ENCODE peak calls at places on chromosomes 12 and 14, in eight cellular contexts. C is stimulated activated CD8-positive, alpha-beta memory T cell treated with anti-CD3 and anti-CD28 coated beads, Interleukin-4, amount 100 ng/mL, for 24 hours; L is stimulated activated CD4-positive, alpha-beta T cell treated with anti-CD3 and anti-CD28 coated beads, Interleukin-2, amount 100 ng/mL, for 24 hours; P is RCC 7860; Q is HFFc6; Y is effector memory CD8-positive, alpha-beta T cell; E is effector memory CD4-positive, alpha-beta T cell; Z is Panc1. D is an unnamed sample.

GRCh38 chr14:59362533-59362932 is 102.6 kb downstream of the GPR135 start:
- DNase-seq in C (no peak), L (no peak), P (no peak), Z (no peak), Y (no peak), E (no peak), Q (no peak), D (no peak)

GRCh38 chr14:93003945-93004698 is 81.2 kb downstream of the CHGA start:
- DNase-seq in L (no peak), E (no peak), Y (no peak), P (no peak), Z (no peak), C (no peak), Q (no peak), D (no peak)

GRCh38 chr12:132353811-132354210 is 24.4 kb upstream of the GALNT9 start:
- DNase-seq in Z (no peak), Y (no peak), P (no peak), C (no peak), L (no peak), Q (no peak), E (no peak), D (no peak)

GRCh38 chr14:22487401-22487800 is 101.6 kb downstream of the DAD1 start:
- DNase-seq in Z (no peak), C (no peak), Y (no peak), L (no peak), P (no peak), E (no peak), Q (no peak), D (no peak)

GRCh38 chr12:80721326-80721725 is 4.6 kb downstream of the MYF5 start:
- DNase-seq in Y (no peak), Q (no peak), E (no peak), L (no peak), Z (no peak), P (no peak), C (no peak), D (no peak)

GRCh38 chr14:103019827-103020226 is 37.5 kb downstream of the CDC42BPB start:
- DNase-seq in Z (no peak), C (no peak), Q (no peak), L (no peak), Y (no peak), E (no peak), P (no peak), D (no peak)

GRCh38 chr14:103710771-103711392 is 4.4 kb downstream of the XRCC3 start:
- DNase-seq in E (no peak), C (no peak), Z (no peak), L (no peak), Y (no peak), Q (no peak), P (no peak), D (no peak)

GRCh38 chr14:31566456-31566855 is 5.3 kb downstream of the NUBPL start:
- DNase-seq in Y (no peak), C (no peak), L (no peak), Z (no peak), Q (no peak), P (no peak), E (no peak), D (peak)

GRCh38 chr14:104091061-104091926 is 5.8 kb downstream of the ASPG start:
- DNase-seq in Z (no peak), P (no peak), Y (no peak), C (no peak), L (no peak), Q (no peak), E (no peak), D (no peak)

GRCh38 chr12:48187916-48188695 is 4.7 kb downstream of the CCDC184 start:
- DNase-seq in Q (no peak), L (no peak), Z (no peak), E (no peak), C (no peak), Y (no peak), P (no peak), D (no peak)

GRCh38 chr12:12333980-12334709 is 15.9 kb downstream of the MANSC1 start:
- DNase-seq in L (peak), Q (peak), C (peak), Y (peak), E (peak), Z (no peak), P (peak), D (peak)

GRCh38 chr14:56933446-56933845 is 123.2 kb upstream of the OTX2 start:
- DNase-seq in Z (no peak), L (no peak), E (no peak), Q (no peak), Y (no peak), P (no peak), C (no peak), D (no peak)

GRCh38 chr12:88509347-88509746 is 70.9 kb downstream of the KITLG start:
- DNase-seq in P (no peak), C (no peak), L (no peak), E (no peak), Z (no peak), Y (no peak), Q (peak), D (no peak)

GRCh38 chr14:32226051-32226450 is 23.0 kb upstream of the RNU6-8 start:
- DNase-seq in Q (no peak), Y (no peak), L (no peak), Z (no peak), E (no peak), C (no peak), P (no peak), D (peak)

GRCh38 chr14:20489093-20489994 is 16.0 kb upstream of the RNASE10 start:
- DNase-seq in Y (no peak), L (no peak), C (no peak), Z (no peak), P (no peak), E (no peak), Q (no peak), D (peak)

GRCh38 chr14:30669594-30669993 is 47.5 kb downstream of the SCFD1 start:
- DNase-seq in E (no peak), C (no peak), P (no peak), Q (no peak), Y (no peak), Z (no peak), L (no peak), D (no peak)

GRCh38 chr14:23248601-23249000 is 10.9 kb downstream of the RNF212B start:
- DNase-seq in Q (peak), C (no peak), P (no peak), Y (no peak), L (no peak), E (no peak), Z (no peak), D (no peak)

GRCh38 chr14:105046891-105047282 is 18.3 kb downstream of the GPR132 start:
- DNase-seq in Z (no peak), P (no peak), Y (no peak), E (no peak), Q (no peak), L (no peak), C (no peak), D (no peak)

GRCh38 chr12:32589165-32589891 is 89.8 kb upstream of the DNM1L start:
- DNase-seq in C (no peak), Y (no peak), E (no peak), Z (no peak), Q (no peak), L (no peak), P (no peak), D (no peak)

GRCh38 chr12:65951697-65952096 is 127.4 kb downstream of the HMGA2 start:
- DNase-seq in Y (no peak), L (no peak), Z (no peak), C (no peak), E (no peak), P (no peak), Q (no peak), D (no peak)

GRCh38 chr14:23564876-23565275 is 2.7 kb downstream of the AP1G2 start:
- DNase-seq in Z (no peak), E (no peak), C (no peak), Q (no peak), Y (no peak), L (no peak), P (no peak), D (no peak)

GRCh38 chr12:132078190-132078589 is 65.9 kb downstream of the DDX51 start:
- DNase-seq in Y (no peak), Q (peak), E (no peak), P (no peak), L (no peak), Z (no peak), C (no peak), D (no peak)

GRCh38 chr12:106980944-106981343 is 6.0 kb downstream of the MTERF2 start:
- DNase-seq in L (no peak), C (no peak), P (no peak), Z (no peak), Y (no peak), Q (no peak), E (no peak), D (no peak)

GRCh38 chr12:87227157-87227556 is 802.0 kb downstream of the C12orf50 start:
- DNase-seq in Y (no peak), P (no peak), Z (no peak), C (no peak), L (no peak), Q (no peak), E (no peak), D (no peak)

GRCh38 chr14:61596985-61597384 is 98.3 kb upstream of the HIF1A start:
- DNase-seq in Y (no peak), E (no peak), C (no peak), P (no peak), Z (no peak), L (no peak), Q (no peak), D (no peak)

GRCh38 chr12:84922721-84923120 is 10.1 kb upstream of the SLC6A15 start:
- DNase-seq in P (no peak), L (no peak), C (no peak), Z (no peak), E (no peak), Q (no peak), Y (no peak), D (peak)

GRCh38 chr14:91755560-91755959 is 23.7 kb upstream of the CATSPERB start:
- DNase-seq in L (no peak), Z (no peak), C (no peak), Y (no peak), Q (no peak), P (no peak), E (no peak), D (peak)

GRCh38 chr12:82608706-82609105 is 78.0 kb upstream of the TMTC2 start:
- DNase-seq in L (no peak), C (no peak), P (peak), Q (peak), Y (no peak), E (no peak), Z (no peak), D (no peak)

GRCh38 chr12:33752854-33753253 is 269.4 kb upstream of the ALG10 start:
- DNase-seq in L (no peak), Q (no peak), C (no peak), Z (no peak), P (no peak), Y (no peak), E (no peak), D (no peak)

GRCh38 chr14:104799657-104800599 is 973 bp upstream of the ZBTB42 start:
- DNase-seq in P (peak), E (peak), Y (peak), L (peak), C (peak), Q (no peak), Z (no peak), D (peak)

GRCh38 chr12:49026678-49027480 is 8.3 kb upstream of the PRKAG1 start:
- DNase-seq in Q (no peak), E (no peak), Z (no peak), Y (no peak), L (no peak), P (no peak), C (no peak), D (no peak)

GRCh38 chr14:92105845-92106094 is 612 bp downstream of the ATXN3 start:
- DNase-seq in L (no peak), C (no peak), Q (no peak), Y (no peak), E (no peak), P (no peak), Z (no peak), D (peak)

GRCh38 chr12:47903927-47904646 is 707 bp downstream of the VDR start:
- DNase-seq in C (peak), P (peak), Y (peak), E (peak), Z (no peak), Q (peak), L (peak), D (peak)

D was measured in trophoblast cell.